ENCODE peak calls at places on chromosomes 1 and 21, in seven cellular contexts. Y is HFFc6; V is activated CD8-positive, alpha-beta T cell treated with anti-CD3 and anti-CD28 coated beads for 36 hours; K is AG04450; B is neural progenitor cell; P is uterus; S is astrocyte of the cerebellum. I is an unnamed sample.

GRCh38 chr1:7255303-7256058 is 470.2 kb downstream of the CAMTA1 start:
- DNase-seq in P (no peak), V (no peak), S (no peak), K (no peak), B (no peak), Y (peak; percentile 45), I (no peak)

GRCh38 chr1:25570798-25571521 is 27.6 kb downstream of the LDLRAP1 start:
- DNase-seq in Y (no peak), S (no peak), V (no peak), K (no peak), B (no peak), P (no peak), I (no peak)

GRCh38 chr1:202203238-202204039 is 9.8 kb downstream of the LGR6 start:
- DNase-seq in B (no peak), K (no peak), Y (no peak), S (no peak), V (peak; percentile 36), P (no peak), I (peak; percentile 23)

GRCh38 chr1:81498370-81499184 is 302.2 kb upstream of the ADGRL2 start:
- DNase-seq in B (no peak), V (no peak), K (no peak), Y (no peak), P (no peak), S (no peak), I (no peak)

GRCh38 chr21:38751379-38752050 is 54.2 kb upstream of the ETS2 start:
- DNase-seq in S (peak; percentile 79), Y (no peak), P (no peak), K (no peak), V (no peak), B (no peak), I (no peak)

GRCh38 chr1:12034381-12034801 is 15.1 kb downstream of the MIIP start:
- DNase-seq in S (no peak), K (no peak), V (no peak), B (no peak), P (peak; percentile 56), Y (no peak), I (no peak)

GRCh38 chr1:9530320-9530719 is 8.9 kb upstream of the SLC25A33 start:
- DNase-seq in P (no peak), K (no peak), S (no peak), Y (no peak), V (no peak), B (no peak), I (no peak)

GRCh38 chr1:226475112-226475511 is 67.2 kb upstream of the PARP1 start:
- DNase-seq in S (no peak), P (no peak), Y (no peak), B (peak; percentile 19), V (no peak), K (no peak), I (no peak)

GRCh38 chr1:116372186-116372585 is 858 bp upstream of the ATP1A1 start:
- DNase-seq in B (no peak), Y (no peak), V (no peak), S (no peak), K (no peak), P (no peak), I (no peak)

GRCh38 chr1:212504171-212504803 is 71.6 kb downstream of the NENF start:
- DNase-seq in Y (no peak), K (no peak), S (no peak), P (no peak), V (peak; percentile 37), B (no peak), I (peak; percentile 23)

GRCh38 chr1:234934611-234935033 is 194.0 kb downstream of the TOMM20 start:
- DNase-seq in K (peak; percentile 86), B (no peak), P (no peak), S (no peak), Y (peak; percentile 76), V (no peak), I (no peak)

GRCh38 chr1:48203287-48203900 is 19.1 kb upstream of the SLC5A9 start:
- DNase-seq in Y (no peak), S (no peak), V (peak; percentile 18), P (no peak), K (no peak), B (peak; percentile 47), I (peak; percentile 42)

GRCh38 chr1:47774986-47775834 is 222.0 kb downstream of the TRABD2B start:
- DNase-seq in V (no peak), S (no peak), Y (no peak), B (no peak), K (no peak), P (no peak), I (no peak)

GRCh38 chr1:101918277-101918676 is 78.4 kb downstream of the OLFM3 start:
- DNase-seq in Y (no peak), S (no peak), K (no peak), B (no peak), V (no peak), P (no peak), I (no peak)

GRCh38 chr1:68217060-68217554 is 15.2 kb downstream of the WLS start:
- DNase-seq in S (peak; percentile 79), Y (no peak), V (no peak), K (no peak), P (no peak), B (peak; percentile 94), I (no peak)

GRCh38 chr1:59730759-59731478 is 83.8 kb upstream of the HOOK1 start:
- DNase-seq in Y (peak; percentile 93), B (no peak), S (peak; percentile 95), P (peak; percentile 91), V (peak; percentile 33), K (peak; percentile 95), I (no peak)

GRCh38 chr1:65002508-65003315 is 36.4 kb upstream of the JAK1 start:
- DNase-seq in B (peak; percentile 87), V (peak; percentile 85), Y (peak; percentile 72), K (peak; percentile 32), P (peak; percentile 97), S (peak; percentile 31), I (peak; percentile 52)

GRCh38 chr1:172238969-172239368 is 181.5 kb upstream of the C1orf105 start:
- DNase-seq in V (no peak), Y (no peak), P (no peak), B (no peak), K (no peak), S (no peak), I (no peak)

GRCh38 chr1:230826166-230826875 is 42.0 kb downstream of the C1orf198 start:
- DNase-seq in B (no peak), K (no peak), P (no peak), Y (no peak), V (no peak), S (no peak), I (no peak)

DNA sequence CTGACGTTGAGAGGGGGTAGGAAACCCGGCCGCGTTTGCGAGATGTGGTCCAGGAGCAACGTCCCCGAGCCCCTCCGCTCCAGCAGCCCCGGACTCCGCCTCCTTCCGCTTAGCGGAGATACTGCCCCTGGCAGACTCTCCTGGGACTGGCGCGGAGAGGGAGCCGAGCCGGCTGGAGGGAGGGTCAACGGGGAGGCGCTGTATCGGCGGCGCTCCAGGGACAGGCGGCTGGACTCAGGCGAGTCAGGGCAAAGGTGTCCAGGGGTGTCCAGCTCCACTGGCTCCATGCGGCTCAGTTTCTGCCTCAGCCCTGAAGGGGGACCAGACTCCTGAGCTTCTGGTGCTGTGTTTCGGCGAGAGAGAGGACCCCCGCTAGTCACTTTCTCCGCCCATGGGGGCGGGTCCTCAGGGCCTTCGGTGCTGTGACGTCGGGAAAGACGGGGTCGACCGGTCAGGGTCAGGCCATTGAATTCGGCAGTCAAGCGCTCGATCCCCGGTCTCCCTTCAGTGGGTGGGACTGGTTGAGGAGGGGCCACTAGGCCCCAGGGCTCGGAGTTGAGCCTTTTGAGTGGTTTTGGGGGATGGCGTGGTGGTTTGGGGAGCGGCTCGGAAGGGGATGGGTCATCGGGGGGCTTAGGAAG is 2.8 kb upstream of the LIX1L start:
- DNase-seq in K (no peak), B (peak; percentile 90), P (peak; percentile 84), S (no peak), Y (peak; percentile 36), V (peak; percentile 67), I (peak; percentile 41)
- TF ChIP-seq CTCF in K (peak; percentile 26), B (peak; percentile 33), P (peak; percentile 15), S (peak; percentile 12), Y (peak; percentile 35), V (peak; percentile 25), I (no peak)

DNA sequence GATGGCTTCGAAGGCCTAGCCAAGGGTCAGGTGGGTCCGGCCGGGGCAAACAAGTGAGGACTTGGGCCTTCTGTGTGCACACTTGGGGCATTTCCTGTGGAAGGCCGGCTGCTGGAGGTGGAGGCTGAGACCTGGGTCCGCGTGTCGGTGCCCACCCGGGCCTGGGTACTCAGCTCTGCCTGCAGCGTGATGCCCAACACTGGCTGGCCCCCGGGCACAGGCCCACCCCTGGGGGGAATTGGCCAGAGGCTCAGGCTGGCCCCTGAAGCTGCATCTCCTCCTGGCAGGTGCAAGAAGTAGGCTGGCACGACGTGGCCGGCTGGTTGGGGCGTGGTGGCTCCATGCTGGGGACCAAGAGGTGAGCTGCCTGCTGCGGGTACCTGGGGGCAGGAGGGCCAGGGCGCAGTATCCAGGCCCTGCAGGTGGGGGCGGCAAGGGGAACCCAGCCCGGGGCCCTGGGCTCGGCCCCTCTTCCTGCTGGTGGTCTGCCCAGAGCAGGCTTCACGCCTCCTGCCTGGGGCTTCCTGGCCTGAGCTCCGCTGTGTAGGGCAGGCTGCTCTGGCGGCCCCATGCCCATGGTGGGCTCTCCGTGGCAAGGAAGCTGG is 17.2 kb downstream of the CFAP410 start:
- DNase-seq in S (no peak), B (no peak), V (no peak), Y (no peak), K (no peak), P (no peak), I (no peak)
- TF ChIP-seq CTCF in S (no peak), B (no peak), V (no peak), Y (no peak), K (no peak), P (no peak), I (no peak)

GRCh38 chr1:150981805-150982712 is at the start of gene ANXA9:
- DNase-seq in P (peak; percentile 74), B (no peak), S (no peak), V (peak; percentile 28), Y (no peak), K (no peak), I (no peak)

GRCh38 chr1:150979007-150979722 is 2.9 kb upstream of the ANXA9 start:
- DNase-seq in B (peak; percentile 94), K (peak; percentile 75), V (peak; percentile 96), S (peak; percentile 91), Y (peak; percentile 78), P (peak; percentile 94), I (peak; percentile 92)

GRCh38 chr1:150976879-150977694 is 2.5 kb upstream of the CERS2 start:
- DNase-seq in Y (peak; percentile 56), V (peak; percentile 90), S (no peak), B (peak; percentile 53), K (no peak), P (peak; percentile 68), I (peak; percentile 36)

GRCh38 chr1:150981177-150981804 is 801 bp upstream of the ANXA9 start:
- DNase-seq in B (peak; percentile 76), V (no peak), P (peak; percentile 44), K (no peak), Y (no peak), S (no peak), I (no peak)

GRCh38 chr1:150979723-150980056 is 2.4 kb upstream of the ANXA9 start:
- DNase-seq in B (no peak), K (no peak), P (no peak), S (no peak), V (no peak), Y (no peak), I (no peak)
- TF ChIP-seq CTCF in B (no peak), K (no peak), P (no peak), S (no peak), V (peak; percentile 78), Y (peak; percentile 5), I (no peak)

DNA sequence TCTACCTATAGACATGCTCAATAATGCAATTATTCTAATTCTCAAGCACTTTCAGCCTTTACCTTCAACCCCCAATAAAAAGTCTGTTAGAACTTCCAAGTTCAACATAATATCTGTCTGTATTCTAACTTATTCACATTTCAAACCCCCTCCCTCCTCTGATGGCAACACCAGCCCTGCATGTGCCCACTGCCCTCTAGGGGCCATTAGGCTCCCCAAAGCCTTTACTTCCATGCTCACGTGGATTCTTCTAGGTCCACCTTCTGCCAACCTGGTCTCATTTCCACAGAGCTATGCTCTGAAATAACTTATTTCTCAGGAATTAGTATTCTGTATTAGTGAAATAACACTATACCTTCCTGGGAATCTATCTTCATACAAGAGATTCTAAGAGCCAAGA is 22.2 kb upstream of the KPRP start:
- DNase-seq in Y (no peak), P (no peak), S (no peak), V (no peak), B (no peak), K (no peak), I (no peak)
- TF ChIP-seq CTCF in Y (peak; percentile 46), P (no peak), S (no peak), V (no peak), B (no peak), K (no peak), I (no peak)